ENCODE peak calls at places on chromosome 19, in five cellular contexts. Y is tibial nerve, C is fibroblast of lung, J is GM20000, E is retinal pigment epithelial cell. R is an unnamed sample.

GRCh38 chr19:7480975-7481265 is 7.9 kb downstream of the PEX11G start:
- DNase-seq in Y (no peak), C (no peak), J (no peak), E (no peak), R (no peak)

GRCh38 chr19:5585461-5586299 is 17.9 kb upstream of the TINCR start:
- DNase-seq in Y (no peak), C (peak), J (peak), E (no peak), R (peak)

GRCh38 chr19:44113784-44114390 is 688 bp downstream of the ZNF225 start:
- DNase-seq in Y (no peak), C (no peak), J (no peak), E (no peak), R (no peak)

GRCh38 chr19:17243854-17244617 is 1.7 kb downstream of the NR2F6 start:
- DNase-seq in Y (peak), C (no peak), J (no peak), E (no peak), R (no peak)

GRCh38 chr19:36032251-36033104 is at the start of gene CLIP3:
- DNase-seq in Y (peak), C (peak), J (peak), E (no peak), R (peak)

GRCh38 chr19:56152644-56153043 is 11.6 kb downstream of the ZNF444 start:
- DNase-seq in Y (no peak), C (no peak), J (no peak), E (no peak), R (no peak)

GRCh38 chr19:40607898-40608621 is 6.9 kb downstream of the LTBP4 start:
- DNase-seq in Y (no peak), C (no peak), J (no peak), E (no peak), R (no peak)

GRCh38 chr19:46935066-46935663 is 74.4 kb downstream of the ARHGAP35 start:
- DNase-seq in Y (no peak), C (no peak), J (no peak), E (no peak), R (no peak)

GRCh38 chr19:51830263-51830662 is 35.3 kb downstream of the FPR3 start:
- DNase-seq in Y (no peak), C (no peak), J (no peak), E (no peak), R (no peak)

GRCh38 chr19:7522923-7523667 is 671 bp downstream of the MCOLN1 start:
- DNase-seq in Y (no peak), C (no peak), J (no peak), E (no peak), R (no peak)

GRCh38 chr19:33532859-33533455 is 11.4 kb upstream of the PEPD start:
- DNase-seq in Y (no peak), C (no peak), J (no peak), E (no peak), R (no peak)

GRCh38 chr19:16949496-16950023 is 60.8 kb downstream of the F2RL3 start:
- DNase-seq in Y (no peak), C (no peak), J (no peak), E (no peak), R (peak)

GRCh38 chr19:52648336-52648990 is 10.3 kb upstream of the ZNF83 start:
- DNase-seq in Y (no peak), C (peak), J (no peak), E (no peak), R (no peak)

GRCh38 chr19:18795540-18795939 is 4.4 kb upstream of the COMP start:
- DNase-seq in Y (no peak), C (peak), J (no peak), E (no peak), R (no peak)

GRCh38 chr19:19461671-19462622 is 53.4 kb downstream of the TSSK6 start:
- DNase-seq in Y (no peak), C (peak), J (no peak), E (peak), R (no peak)

GRCh38 chr19:34480971-34481821 is at the start of gene WTIP:
- DNase-seq in Y (peak), C (peak), J (peak), E (peak), R (no peak)

GRCh38 chr19:44905437-44906160 is at the start of gene APOE:
- DNase-seq in Y (no peak), C (no peak), J (no peak), E (no peak), R (no peak)

GRCh38 chr19:34733266-34733825 is 697 bp upstream of the ZNF181 start:
- DNase-seq in Y (peak), C (no peak), J (no peak), E (no peak), R (peak)

GRCh38 chr19:54684537-54684936 is 21.8 kb downstream of the LILRB4 start:
- DNase-seq in Y (no peak), C (peak), J (peak), E (no peak), R (no peak)

GRCh38 chr19:16609511-16609910 is 18.5 kb downstream of the MED26 start:
- DNase-seq in Y (no peak), C (no peak), J (no peak), E (no peak), R (no peak)

GRCh38 chr19:29552454-29553280 is 26.9 kb downstream of the VSTM2B start:
- DNase-seq in Y (no peak), C (no peak), J (no peak), E (no peak), R (no peak)

GRCh38 chr19:50359432-50359818 is 6.0 kb downstream of the NAPSA start:
- DNase-seq in Y (no peak), C (no peak), J (no peak), E (no peak), R (no peak)

GRCh38 chr19:34350161-34350561 is 14.8 kb upstream of the GPI start:
- DNase-seq in Y (no peak), C (peak), J (peak), E (no peak), R (no peak)

GRCh38 chr19:56217039-56217949 is 15.2 kb downstream of the ZSCAN5C start:
- DNase-seq in Y (no peak), C (peak), J (peak), E (no peak), R (peak)

GRCh38 chr19:40555978-40556689 is 20.5 kb upstream of the SHKBP1 start:
- DNase-seq in Y (no peak), C (no peak), J (no peak), E (no peak), R (no peak)

GRCh38 chr19:32605544-32605943 is 24.6 kb downstream of the PDCD5 start:
- DNase-seq in Y (no peak), C (no peak), J (no peak), E (no peak), R (no peak)

GRCh38 chr19:30254789-30255188 is 117.4 kb upstream of the ZNF536 start:
- DNase-seq in Y (no peak), C (no peak), J (no peak), E (no peak), R (no peak)

GRCh38 chr19:41537789-41538188 is 38.2 kb upstream of the CEACAM21 start:
- DNase-seq in Y (no peak), C (no peak), J (no peak), E (no peak), R (no peak)

DNA sequence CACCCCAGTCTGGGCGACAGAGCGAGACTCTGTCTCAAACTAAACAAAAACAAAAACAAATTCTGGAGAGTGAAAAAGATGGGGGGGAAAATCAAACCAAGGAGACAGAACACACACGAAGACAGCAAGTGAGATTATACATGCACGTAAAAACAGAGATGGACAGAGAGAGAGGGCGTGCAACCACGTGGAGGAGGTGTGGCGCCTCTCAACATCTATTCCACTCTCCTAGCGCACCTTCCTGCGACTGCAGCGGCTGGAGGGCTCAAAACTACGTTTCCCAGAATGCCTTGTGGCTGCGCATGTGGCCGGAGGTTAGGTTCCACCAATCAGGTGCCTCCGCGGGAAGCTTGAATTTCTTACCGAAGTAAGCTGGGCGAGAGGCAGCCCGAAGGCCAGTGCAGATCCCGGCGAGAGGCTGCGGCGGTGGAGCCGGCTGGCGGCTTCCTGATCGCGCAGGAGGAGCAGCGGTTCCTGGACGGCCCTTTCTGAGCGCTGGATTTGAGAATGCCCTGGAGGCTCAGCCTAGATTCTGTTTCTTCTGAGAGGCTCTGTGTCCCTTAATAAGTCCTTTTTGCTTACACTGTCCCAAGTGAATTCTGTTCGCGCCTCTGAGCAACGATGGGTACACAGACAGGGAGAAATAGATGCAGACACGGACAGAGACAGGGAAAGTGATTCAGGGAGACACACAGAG is 13.1 kb upstream of the NANOS2 start:
- DNase-seq in Y (peak), C (peak), J (peak), E (peak), R (peak)
- TF ChIP-seq CTCF in Y (no peak), C (no peak), J (no peak), E (no peak), R (no peak)

GRCh38 chr19:21260164-21260847 is 68.9 kb downstream of the ZNF708 start:
- DNase-seq in Y (no peak), C (no peak), J (no peak), E (no peak), R (no peak)

GRCh38 chr19:21256722-21257121 is 72.5 kb downstream of the ZNF708 start:
- DNase-seq in Y (no peak), C (peak), J (no peak), E (no peak), R (no peak)
- TF ChIP-seq CTCF in Y (no peak), C (no peak), J (no peak), E (peak), R (no peak)

GRCh38 chr19:3505598-3506383 is at the start of gene FZR1:
- DNase-seq in Y (peak), C (peak), J (peak), E (peak), R (peak)
- TF ChIP-seq CTCF in Y (no peak), C (no peak), J (no peak), E (no peak), R (no peak)

GRCh38 chr19:1248454-1249297 is at the start of gene MIDN:
- DNase-seq in Y (peak), C (peak), J (peak), E (no peak), R (peak)

GRCh38 chr19:1249990-1250298 is 1.6 kb downstream of the MIDN start:
- DNase-seq in Y (no peak), C (no peak), J (no peak), E (no peak), R (no peak)

GRCh38 chr19:1245884-1246816 is 2.2 kb upstream of the MIDN start:
- DNase-seq in Y (no peak), C (no peak), J (no peak), E (no peak), R (no peak)

GRCh38 chr19:1249298-1249989 is 1.1 kb downstream of the MIDN start:
- DNase-seq in Y (peak), C (peak), J (peak), E (peak), R (peak)

GRCh38 chr19:1247747-1248453 is 483 bp upstream of the MIDN start:
- DNase-seq in Y (no peak), C (peak), J (no peak), E (no peak), R (peak)
- TF ChIP-seq CTCF in Y (no peak), C (peak), J (peak), E (peak), R (peak)

GRCh38 chr19:469833-470232 is 9.0 kb upstream of the SHC2 start:
- DNase-seq in Y (no peak), C (no peak), J (no peak), E (no peak), R (no peak)

GRCh38 chr19:470701-471100 is 9.9 kb upstream of the SHC2 start:
- DNase-seq in Y (no peak), C (no peak), J (no peak), E (no peak), R (no peak)

GRCh38 chr19:465056-465816 is 4.4 kb upstream of the SHC2 start:
- DNase-seq in Y (no peak), C (no peak), J (no peak), E (no peak), R (no peak)

GRCh38 chr19:468587-469256 is 7.9 kb upstream of the SHC2 start:
- DNase-seq in Y (no peak), C (no peak), J (no peak), E (no peak), R (no peak)

GRCh38 chr19:467554-467953 is 6.7 kb upstream of the SHC2 start:
- DNase-seq in Y (no peak), C (no peak), J (no peak), E (no peak), R (no peak)
- TF ChIP-seq CTCF in Y (no peak), C (no peak), J (no peak), E (no peak), R (no peak)

DNA sequence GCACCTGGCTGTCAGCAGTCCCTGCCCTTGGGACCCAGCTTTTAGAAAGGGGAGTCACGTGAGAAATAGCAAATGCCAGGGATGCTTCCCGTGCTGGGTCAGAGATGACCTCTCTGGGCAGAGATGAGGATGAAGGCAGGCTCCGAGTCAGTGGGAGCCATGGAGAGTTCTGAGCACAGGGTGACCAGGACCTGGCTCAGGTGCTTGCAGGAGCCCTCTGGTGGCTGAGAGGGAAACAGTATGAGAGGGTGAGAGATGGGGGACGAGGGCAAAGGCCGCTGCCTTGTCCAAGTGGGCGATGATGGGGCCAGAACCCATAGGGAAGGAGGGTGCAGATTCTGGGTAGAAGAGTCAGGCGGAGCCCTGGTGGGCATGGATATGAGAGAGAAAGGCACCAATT is 15.8 kb downstream of the TMED1 start:
- DNase-seq in Y (no peak), C (no peak), J (no peak), E (no peak), R (no peak)
- TF ChIP-seq CTCF in Y (no peak), C (no peak), J (no peak), E (peak), R (peak)

DNA sequence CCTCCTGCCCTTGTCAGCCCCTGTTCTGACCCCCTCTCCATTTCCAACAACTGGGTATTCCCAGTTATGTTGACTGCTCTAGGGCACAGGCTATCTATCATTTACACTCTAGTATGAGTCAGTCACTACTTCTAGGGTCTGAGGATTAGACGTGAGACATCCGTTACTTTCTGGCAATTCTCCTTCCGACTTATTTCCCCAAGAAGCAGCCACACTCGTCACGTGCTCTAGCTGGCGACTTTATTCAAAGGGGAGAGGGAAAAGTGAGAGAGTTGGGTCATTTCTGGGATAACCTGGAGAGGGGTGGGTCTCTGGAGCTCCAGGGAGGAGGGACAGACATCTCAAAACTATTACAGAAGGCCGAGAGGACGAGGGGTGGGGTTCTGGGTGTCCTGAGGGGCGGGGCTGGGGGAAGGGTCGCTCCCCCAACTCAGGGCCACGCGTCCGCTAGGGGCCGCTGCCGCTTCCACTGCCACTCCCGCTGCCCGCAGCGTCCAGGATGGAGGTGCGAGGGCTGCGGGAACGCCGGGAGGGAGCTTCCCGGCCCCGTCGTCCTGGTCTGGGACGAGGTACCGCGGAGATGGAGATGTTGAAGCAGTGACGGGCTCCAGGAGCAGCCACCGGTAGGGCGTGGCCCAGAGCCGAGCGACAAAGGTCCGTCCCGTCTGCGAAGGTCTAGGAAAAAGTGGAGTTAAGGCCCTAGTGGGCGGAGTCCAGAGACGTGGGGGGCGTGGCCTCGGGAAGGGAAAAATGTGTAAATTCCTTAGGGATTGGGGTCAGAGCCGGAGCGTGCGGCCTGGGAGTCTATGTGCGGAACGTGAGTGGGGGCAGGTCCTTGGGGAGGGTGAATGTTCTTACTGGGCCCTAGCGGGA is 8.9 kb downstream of the RTBDN start:
- DNase-seq in Y (no peak), C (no peak), J (peak), E (no peak), R (no peak)
- TF ChIP-seq CTCF in Y (no peak), C (peak), J (peak), E (peak), R (peak)

GRCh38 chr19:8988204-8988603 is 22.0 kb downstream of the MUC16 start:
- DNase-seq in Y (no peak), C (no peak), J (no peak), E (no peak), R (no peak)
- TF ChIP-seq CTCF in Y (peak), C (no peak), J (no peak), E (no peak), R (no peak)

GRCh38 chr19:13241321-13242104 is 91.3 kb downstream of the IER2 start:
- DNase-seq in Y (no peak), C (no peak), J (no peak), E (no peak), R (no peak)
- TF ChIP-seq CTCF in Y (no peak), C (no peak), J (peak), E (peak), R (no peak)

DNA sequence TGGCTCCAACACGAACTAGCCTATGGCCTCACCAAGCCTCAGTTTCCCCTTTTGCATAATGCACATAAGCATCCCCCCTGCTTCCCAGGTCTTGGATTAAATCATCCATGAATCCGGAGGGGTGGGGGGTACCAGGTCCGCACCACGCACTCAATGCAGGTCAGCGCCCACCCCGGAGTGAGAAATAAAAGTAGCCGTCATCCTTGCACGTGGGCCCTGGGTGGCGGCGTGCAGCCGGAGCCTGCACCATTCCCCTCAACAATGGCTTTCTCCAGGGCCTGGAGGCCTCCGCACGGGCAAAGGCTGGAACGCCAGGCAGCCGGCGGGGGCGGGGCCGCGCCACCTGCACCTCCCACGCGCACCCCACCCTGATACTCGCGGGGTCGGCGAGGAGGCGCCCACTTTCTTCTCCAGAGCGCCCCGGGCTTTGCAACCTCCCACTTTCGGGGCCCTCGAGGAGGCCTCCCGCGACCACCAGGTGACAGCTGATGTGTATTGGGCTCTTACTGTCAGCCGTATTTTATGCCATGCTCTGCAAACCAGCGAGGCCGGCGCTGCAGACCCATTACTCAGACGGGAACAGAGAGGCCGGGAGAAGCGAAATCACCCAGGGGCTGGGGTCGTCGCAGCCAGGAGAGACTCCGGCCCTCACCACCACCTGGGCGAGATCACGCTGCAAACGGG is 767 bp upstream of the GADD45B start:
- DNase-seq in Y (no peak), C (peak), J (peak), E (no peak), R (peak)
- TF ChIP-seq CTCF in Y (no peak), C (no peak), J (no peak), E (no peak), R (no peak)

R was measured in GM10248.